ENCODE peak calls at places on chromosomes 2 and 18, in six cellular contexts. P is endothelial cell, H is GM12865, M is left lung, C is mucosa of descending colon, R is colonic mucosa. N is an unnamed sample.

GRCh38 chr2:317501-318424 is 29.9 kb upstream of the ALKAL2 start:
- DNase-seq in H (peak; percentile 31), P (no peak), M (no peak), C (no peak), R (no peak), N (no peak)

GRCh38 chr2:196759378-196759706 is 40.1 kb downstream of the GTF3C3 start:
- DNase-seq in R (no peak), H (no peak), P (no peak), C (no peak), M (no peak), N (no peak)

GRCh38 chr2:236887519-236887918 is 198.2 kb upstream of the COPS8 start:
- DNase-seq in M (no peak), P (no peak), R (no peak), H (no peak), C (peak; percentile 29), N (no peak)

GRCh38 chr18:77081387-77081773 is 51.2 kb downstream of the MBP start:
- DNase-seq in R (no peak), C (no peak), M (no peak), H (no peak), P (no peak), N (no peak)

GRCh38 chr2:165746501-165746900 is 47.5 kb downstream of the GALNT3 start:
- DNase-seq in C (no peak), P (no peak), H (no peak), M (no peak), R (no peak), N (no peak)

GRCh38 chr18:7586379-7586778 is 19.3 kb downstream of the PTPRM start:
- DNase-seq in C (no peak), H (no peak), R (no peak), P (no peak), M (no peak), N (no peak)

GRCh38 chr2:144514731-144515424 is 5.0 kb downstream of the ZEB2 start:
- DNase-seq in H (no peak), P (no peak), C (no peak), M (peak; percentile 61), R (no peak), N (no peak)

GRCh38 chr2:44705356-44705755 is 236.1 kb upstream of the SIX3 start:
- DNase-seq in P (no peak), H (no peak), M (no peak), C (no peak), R (no peak), N (no peak)

GRCh38 chr2:178194600-178195389 is 483 bp downstream of the OSBPL6 start:
- DNase-seq in M (peak; percentile 79), P (peak; percentile 59), C (peak; percentile 17), R (peak; percentile 34), H (peak; percentile 7), N (no peak)

GRCh38 chr2:221570321-221571107 is 1.6 kb downstream of the EPHA4 start:
- DNase-seq in C (peak; percentile 40), P (peak; percentile 11), R (peak; percentile 25), H (peak; percentile 2), M (peak; percentile 37), N (peak; percentile 21)

GRCh38 chr18:26549486-26550435 is 1.4 kb upstream of the KCTD1 start:
- DNase-seq in R (peak; percentile 79), H (peak; percentile 56), P (peak; percentile 41), C (peak; percentile 73), M (peak; percentile 88), N (peak; percentile 17)

GRCh38 chr2:197077336-197077735 is 150.8 kb upstream of the PGAP1 start:
- DNase-seq in H (no peak), R (no peak), C (no peak), M (no peak), P (no peak), N (no peak)

GRCh38 chr18:48941672-48942071 is 9.1 kb downstream of the SMAD7 start:
- DNase-seq in P (no peak), H (no peak), M (no peak), R (no peak), C (no peak), N (no peak)

GRCh38 chr18:959854-960253 is 55.2 kb downstream of the ADCYAP1 start:
- DNase-seq in P (no peak), R (no peak), M (no peak), C (no peak), H (no peak), N (no peak)

GRCh38 chr2:20990446-20990988 is 53.4 kb downstream of the APOB start:
- DNase-seq in R (no peak), P (no peak), M (no peak), C (no peak), H (no peak), N (no peak)

GRCh38 chr2:233349005-233349998 is 5.0 kb upstream of the DGKD start:
- DNase-seq in H (peak; percentile 84), C (peak; percentile 81), R (peak; percentile 85), M (peak; percentile 85), P (no peak), N (peak; percentile 38)

GRCh38 chr2:173550143-173550542 is 195.5 kb downstream of the CDCA7 start:
- DNase-seq in R (no peak), M (no peak), C (no peak), H (no peak), P (no peak), N (no peak)

GRCh38 chr2:239025081-239025801 is 177.4 kb downstream of the TWIST2 start:
- DNase-seq in M (peak; percentile 61), H (no peak), P (no peak), R (no peak), C (no peak), N (no peak)

GRCh38 chr2:242004223-242004901 is 134.8 kb downstream of the RTP5 start:
- DNase-seq in H (no peak), R (no peak), P (no peak), C (no peak), M (peak; percentile 70), N (no peak)

GRCh38 chr2:197297772-197298318 is 12.7 kb downstream of the ANKRD44 start:
- DNase-seq in C (no peak), M (no peak), R (no peak), P (no peak), H (peak; percentile 60), N (no peak)

GRCh38 chr18:11163668-11164067 is 14.3 kb upstream of the PIEZO2 start:
- DNase-seq in P (peak; percentile 67), R (no peak), M (peak; percentile 82), H (peak; percentile 23), C (peak; percentile 29), N (no peak)

GRCh38 chr2:237866119-237866621 is 6.7 kb downstream of the RAMP1 start:
- DNase-seq in R (no peak), H (no peak), M (no peak), C (no peak), P (no peak), N (no peak)

GRCh38 chr18:24799176-24799575 is 338.7 kb downstream of the HRH4 start:
- DNase-seq in C (no peak), P (no peak), H (no peak), R (no peak), M (no peak), N (no peak)
- TF ChIP-seq CTCF in C (no peak), P (no peak), H (no peak), R (no peak), M (no peak), N (no peak)

DNA sequence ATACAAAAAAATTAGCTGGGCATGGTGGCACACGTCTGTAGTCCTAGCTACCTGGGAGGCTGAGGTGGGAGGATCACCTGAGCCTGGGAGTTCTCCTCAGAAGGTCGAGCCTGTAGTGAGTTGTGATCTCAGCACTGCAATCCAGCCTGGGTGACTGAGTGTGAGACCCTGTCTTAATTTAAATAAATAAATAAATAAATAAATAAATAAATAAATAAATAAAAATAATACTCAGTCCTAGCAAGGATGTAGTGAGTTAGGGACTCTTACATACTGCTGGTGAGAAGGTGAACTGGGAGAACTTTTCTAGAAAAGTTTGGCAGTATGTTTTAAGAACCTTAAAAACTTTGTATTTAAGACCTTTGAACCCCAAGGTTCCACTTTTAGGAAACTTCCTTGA is 230.0 kb downstream of the CLIP4 start:
- DNase-seq in H (no peak), C (no peak), M (no peak), P (no peak), R (no peak), N (no peak)
- TF ChIP-seq CTCF in H (no peak), C (no peak), M (no peak), P (no peak), R (no peak), N (no peak)

DNA sequence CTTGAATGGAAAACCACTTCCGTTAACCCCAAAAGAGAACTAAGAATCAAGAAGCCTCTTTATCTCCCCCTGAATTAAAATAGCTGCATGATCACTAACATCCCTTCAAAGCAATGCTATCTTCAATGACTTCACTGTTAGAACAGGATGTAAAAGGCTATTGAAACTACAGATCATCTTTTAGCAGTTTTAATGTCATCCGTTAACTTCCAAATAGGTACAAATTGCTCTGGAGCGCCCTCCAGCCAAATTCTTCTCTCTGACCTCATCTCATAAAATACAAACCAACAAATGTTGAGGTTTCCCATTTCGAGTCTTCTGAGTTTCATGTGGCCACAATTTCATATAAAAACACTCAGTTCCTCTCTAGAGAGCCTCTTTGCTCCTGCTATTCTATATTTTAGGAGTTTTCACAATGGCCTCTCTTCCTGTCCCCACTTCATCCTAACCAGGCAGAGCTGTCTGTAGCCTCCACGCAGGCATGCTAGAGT is 38.0 kb downstream of the B4GALT6 start:
- DNase-seq in M (no peak), H (peak; percentile 57), P (no peak), C (no peak), R (no peak), N (no peak)
- TF ChIP-seq CTCF in M (no peak), H (no peak), P (no peak), C (no peak), R (no peak), N (no peak)

GRCh38 chr2:231685349-231686191 is 22.8 kb upstream of the PTMA start:
- DNase-seq in P (no peak), C (no peak), M (no peak), R (no peak), H (no peak), N (no peak)
- TF ChIP-seq CTCF in P (no peak), C (no peak), M (no peak), R (no peak), H (peak; percentile 38), N (no peak)

N was measured in activated B cell treated with CpG ODN at 0.5 μM for 24 hours.